ENCODE peak calls at places on chromosomes 7 and 10, in eight cellular contexts. Q, K, T, M, D, Y, W and S are unnamed samples.

GRCh38 chr10:78299861-78300453 is 266.3 kb downstream of the RPS24 start:
- DNase-seq in D (no peak), Y (no peak), K (no peak), Q (peak), T (no peak), W (peak), M (no peak), S (no peak)

GRCh38 chr7:73560035-73560835 is 2.7 kb upstream of the BCL7B start:
- DNase-seq in Q (no peak), M (peak), W (no peak), K (peak), T (peak), Y (peak), D (no peak), S (no peak)

GRCh38 chr7:138575897-138576428 is 115.9 kb downstream of the TRIM24 start:
- DNase-seq in D (no peak), T (no peak), K (no peak), Y (peak), W (no peak), Q (no peak), M (peak), S (no peak)

GRCh38 chr10:125626671-125627070 is 56.3 kb downstream of the TEX36 start:
- DNase-seq in K (no peak), Y (no peak), M (no peak), T (no peak), D (peak), W (no peak), Q (no peak), S (no peak)

GRCh38 chr7:42494722-42495121 is 257.7 kb upstream of the GLI3 start:
- DNase-seq in W (no peak), Y (no peak), M (no peak), Q (no peak), K (no peak), D (no peak), T (no peak), S (no peak)

GRCh38 chr10:15793664-15794063 is 66.6 kb downstream of the MINDY3 start:
- DNase-seq in K (no peak), Q (no peak), W (no peak), D (no peak), T (no peak), Y (no peak), M (no peak), S (no peak)

GRCh38 chr10:71178880-71179279 is 33.5 kb upstream of the UNC5B start:
- DNase-seq in D (no peak), K (no peak), W (no peak), Q (no peak), M (no peak), T (no peak), Y (no peak), S (no peak)

GRCh38 chr10:21993360-21994001 is 10.0 kb downstream of the DNAJC1 start:
- DNase-seq in T (no peak), K (peak), Q (peak), D (no peak), M (peak), W (no peak), Y (peak), S (no peak)

GRCh38 chr10:100744980-100745881 is at the start of gene PAX2:
- DNase-seq in Q (no peak), Y (no peak), D (no peak), M (no peak), K (peak), W (no peak), T (no peak), S (no peak)

GRCh38 chr7:24824400-24824799 is 67.1 kb upstream of the GSDME start:
- DNase-seq in W (no peak), Y (no peak), M (no peak), K (no peak), D (no peak), T (no peak), Q (no peak), S (no peak)

GRCh38 chr7:129670636-129671035 is 59.1 kb downstream of the NRF1 start:
- DNase-seq in W (no peak), M (peak), K (no peak), D (no peak), T (no peak), Y (peak), Q (no peak), S (no peak)